ENCODE peak calls at places on chromosomes 12 and 14, in six cellular contexts. O, I, Q, H, X and B are unnamed samples.

GRCh38 chr12:53988519-53989226 is 3.7 kb downstream of the HOXC10 start:
- DNase-seq in O (no peak), I (no peak), Q (no peak), H (no peak), X (no peak), B (no peak)

GRCh38 chr14:29580763-29581162 is 346.9 kb downstream of the PRKD1 start:
- DNase-seq in O (no peak), I (peak), Q (no peak), H (no peak), X (no peak), B (no peak)

GRCh38 chr12:65282840-65283239 is 4.4 kb downstream of the MSRB3 start:
- DNase-seq in O (no peak), I (no peak), Q (no peak), H (no peak), X (no peak), B (no peak)

GRCh38 chr12:11787921-11788849 is 138.7 kb downstream of the ETV6 start:
- DNase-seq in O (no peak), I (no peak), Q (no peak), H (no peak), X (no peak), B (no peak)

GRCh38 chr12:26848156-26848825 is 15.3 kb upstream of the ITPR2 start:
- DNase-seq in O (no peak), I (no peak), Q (peak), H (no peak), X (peak), B (no peak)

GRCh38 chr14:85463512-85463911 is 66.4 kb upstream of the FLRT2 start:
- DNase-seq in O (no peak), I (no peak), Q (peak), H (peak), X (no peak), B (no peak)

GRCh38 chr14:67630186-67630585 is 10.5 kb downstream of the ARG2 start:
- DNase-seq in O (no peak), I (no peak), Q (no peak), H (no peak), X (no peak), B (no peak)

GRCh38 chr12:13234045-13234641 is 37.6 kb downstream of the EMP1 start:
- DNase-seq in O (peak), I (peak), Q (peak), H (peak), X (peak), B (no peak)

GRCh38 chr14:95472819-95473251 is 43.6 kb downstream of the SYNE3 start:
- DNase-seq in O (no peak), I (no peak), Q (no peak), H (no peak), X (no peak), B (no peak)

GRCh38 chr14:106141242-106142220 is 615.1 kb downstream of the TMEM121 start:
- DNase-seq in O (no peak), I (no peak), Q (no peak), H (no peak), X (no peak), B (no peak)
- TF ChIP-seq CTCF in O (no peak), I (no peak), Q (no peak), H (no peak), X (no peak), B (no peak)

DNA sequence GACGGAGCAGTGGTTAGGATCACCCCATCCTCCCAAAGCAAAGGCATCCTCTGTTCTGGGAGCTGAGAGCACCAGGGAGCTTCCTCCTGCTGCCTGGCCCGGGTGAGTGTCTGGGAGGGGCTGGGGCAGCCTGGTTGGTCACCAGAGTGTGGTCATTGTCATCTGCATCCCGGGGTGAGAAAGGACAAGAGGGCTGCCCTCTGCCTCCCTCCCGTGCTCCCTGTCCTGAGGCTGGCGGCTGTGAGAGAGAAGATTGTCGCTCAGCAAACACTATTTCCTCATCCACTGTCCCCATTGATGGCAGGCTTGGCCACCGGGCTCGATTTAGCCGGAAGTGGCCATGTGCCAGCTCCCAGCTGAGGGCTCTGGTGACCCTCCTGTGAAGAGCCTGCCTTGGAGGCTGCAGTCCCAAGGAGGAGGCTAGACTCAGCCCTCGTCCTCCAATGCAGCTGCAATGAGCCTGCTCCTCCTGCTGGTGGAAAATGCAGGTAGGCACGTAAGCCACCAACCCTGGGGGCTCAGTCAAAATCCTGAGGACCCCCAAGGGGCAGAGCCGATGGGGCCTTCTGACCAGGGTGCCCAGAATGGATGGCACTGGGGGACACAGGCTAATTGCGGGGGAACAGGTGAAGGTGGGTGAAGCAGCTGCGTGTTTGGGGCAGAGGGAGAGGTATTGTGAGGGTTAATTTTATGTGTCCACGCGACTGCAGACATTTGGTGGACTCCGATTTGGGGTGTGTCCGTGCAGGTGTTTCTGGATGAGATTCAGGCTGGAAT is 155.7 kb downstream of the KIF26A start:
- DNase-seq in O (no peak), I (no peak), Q (no peak), H (peak), X (no peak), B (no peak)
- TF ChIP-seq CTCF in O (no peak), I (no peak), Q (no peak), H (no peak), X (no peak), B (no peak)

GRCh38 chr14:54782803-54783659 is 119.6 kb downstream of the GCH1 start:
- DNase-seq in O (peak), I (peak), Q (no peak), H (peak), X (no peak), B (no peak)
- TF ChIP-seq CTCF in O (peak), I (no peak), Q (no peak), H (no peak), X (no peak), B (no peak)

DNA sequence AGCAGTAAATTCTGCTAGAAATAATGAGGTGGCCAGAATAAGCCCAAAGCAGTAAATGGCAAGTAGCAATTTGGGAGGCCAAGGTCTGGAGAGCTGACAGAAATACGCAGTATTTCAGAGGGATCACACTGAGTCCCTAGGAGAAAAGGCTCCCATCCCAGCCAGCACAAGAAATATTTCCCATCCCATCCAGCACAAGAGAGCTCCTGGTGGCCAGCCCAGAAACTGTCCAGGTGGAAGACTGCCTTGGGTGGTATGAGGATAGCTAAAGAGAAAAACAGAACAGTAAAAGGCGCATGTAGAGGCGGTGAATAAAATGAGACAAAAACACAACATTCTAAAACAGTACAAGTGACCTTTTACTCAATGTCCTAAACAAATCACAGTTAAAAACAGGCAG is 120.7 kb downstream of the HECTD4 start:
- DNase-seq in O (no peak), I (peak), Q (peak), H (no peak), X (no peak), B (no peak)
- TF ChIP-seq CTCF in O (no peak), I (peak), Q (peak), H (no peak), X (peak), B (no peak)

DNA sequence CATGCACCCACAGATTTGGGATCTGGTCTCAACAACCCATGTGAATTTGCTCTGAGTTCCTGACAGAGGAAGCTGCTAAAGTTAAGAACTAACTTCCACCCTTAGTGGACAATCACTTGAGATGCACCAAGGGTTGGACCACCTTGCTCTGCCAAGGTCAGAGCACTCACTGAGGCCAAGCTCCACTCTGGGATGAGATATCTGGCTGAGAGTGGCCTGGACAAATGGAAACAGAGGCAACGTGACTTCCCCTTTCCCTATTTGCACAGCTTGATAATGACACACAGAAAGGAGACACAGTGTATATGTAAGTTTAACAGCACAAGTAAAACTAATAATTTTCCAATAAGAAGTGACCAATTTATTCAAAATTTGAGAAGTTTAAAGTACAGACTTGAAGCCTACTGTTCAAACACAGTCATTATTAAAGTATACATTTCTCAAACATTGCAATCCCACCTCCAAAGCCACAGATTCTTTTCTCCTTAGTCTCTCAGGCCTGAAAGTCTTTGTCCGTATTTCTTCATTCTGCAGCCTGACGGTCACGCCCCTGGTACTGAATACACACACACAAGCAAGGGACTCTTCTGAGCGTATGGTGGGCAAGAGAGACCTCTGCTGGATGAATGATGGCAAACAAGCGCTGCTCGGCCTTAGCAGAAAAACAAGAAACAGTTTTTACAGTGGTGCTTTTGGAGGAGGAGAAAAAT is 28.6 kb downstream of the TMEM30B start:
- DNase-seq in O (peak), I (peak), Q (peak), H (peak), X (peak), B (peak)
- TF ChIP-seq CTCF in O (peak), I (peak), Q (peak), H (peak), X (peak), B (peak)

DNA sequence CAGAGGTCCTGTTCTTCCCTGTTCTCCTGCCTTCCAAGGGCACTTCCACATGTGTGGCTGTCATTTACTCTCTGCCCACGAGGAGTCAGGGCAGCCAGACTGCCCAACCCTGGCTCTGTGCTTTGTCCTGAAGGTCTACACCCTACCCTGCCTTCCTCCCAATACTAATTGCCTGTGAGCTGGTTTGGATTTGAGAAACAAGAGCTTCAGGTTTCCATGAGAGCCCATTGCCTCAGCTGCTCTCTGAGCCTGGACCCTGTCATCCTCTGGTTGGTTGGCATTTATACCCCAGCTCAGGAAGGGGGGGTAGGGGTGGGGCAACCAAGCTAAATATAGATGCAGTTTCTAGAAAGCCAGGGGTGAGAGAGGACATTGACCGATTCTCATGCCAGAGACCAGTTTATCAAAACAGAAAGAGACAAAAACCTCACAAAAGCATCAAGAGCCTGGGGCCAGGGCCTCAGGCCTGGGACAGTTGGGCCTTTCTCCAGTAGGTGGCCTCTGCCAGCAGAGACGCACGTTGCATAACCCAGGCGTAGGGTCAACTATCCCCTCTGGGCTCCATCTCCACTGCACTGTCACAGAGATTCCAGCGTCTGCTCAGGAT is 34.5 kb downstream of the VDR start:
- DNase-seq in O (no peak), I (no peak), Q (no peak), H (peak), X (peak), B (peak)
- TF ChIP-seq CTCF in O (peak), I (no peak), Q (peak), H (peak), X (peak), B (peak)

DNA sequence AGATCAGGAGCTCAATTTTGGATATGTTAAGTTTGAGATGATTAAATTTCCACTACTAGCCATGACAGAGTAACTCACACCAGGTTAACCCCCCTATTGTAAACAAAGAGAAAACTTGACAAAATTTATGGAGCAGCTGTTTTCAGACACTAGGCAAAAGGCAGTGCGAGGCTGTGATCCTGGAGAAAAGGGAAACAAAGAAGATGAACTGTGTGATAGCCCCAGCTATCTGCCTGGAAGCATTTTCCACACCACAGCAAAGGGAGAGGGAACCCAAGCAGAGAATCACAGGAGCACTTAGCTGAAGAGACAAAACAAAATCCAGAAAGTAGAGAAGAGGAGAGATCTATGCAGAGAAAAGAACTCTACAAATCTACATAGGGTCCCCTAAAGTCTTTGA is 145.0 kb downstream of the KIF21A start:
- DNase-seq in O (no peak), I (no peak), Q (no peak), H (no peak), X (no peak), B (no peak)
- TF ChIP-seq CTCF in O (no peak), I (no peak), Q (no peak), H (no peak), X (no peak), B (no peak)

GRCh38 chr12:121217761-121218160 is 7.8 kb downstream of the P2RX4 start:
- DNase-seq in O (no peak), I (no peak), Q (no peak), H (no peak), X (no peak), B (no peak)
- TF ChIP-seq CTCF in O (no peak), I (no peak), Q (no peak), H (no peak), X (no peak), B (no peak)

DNA sequence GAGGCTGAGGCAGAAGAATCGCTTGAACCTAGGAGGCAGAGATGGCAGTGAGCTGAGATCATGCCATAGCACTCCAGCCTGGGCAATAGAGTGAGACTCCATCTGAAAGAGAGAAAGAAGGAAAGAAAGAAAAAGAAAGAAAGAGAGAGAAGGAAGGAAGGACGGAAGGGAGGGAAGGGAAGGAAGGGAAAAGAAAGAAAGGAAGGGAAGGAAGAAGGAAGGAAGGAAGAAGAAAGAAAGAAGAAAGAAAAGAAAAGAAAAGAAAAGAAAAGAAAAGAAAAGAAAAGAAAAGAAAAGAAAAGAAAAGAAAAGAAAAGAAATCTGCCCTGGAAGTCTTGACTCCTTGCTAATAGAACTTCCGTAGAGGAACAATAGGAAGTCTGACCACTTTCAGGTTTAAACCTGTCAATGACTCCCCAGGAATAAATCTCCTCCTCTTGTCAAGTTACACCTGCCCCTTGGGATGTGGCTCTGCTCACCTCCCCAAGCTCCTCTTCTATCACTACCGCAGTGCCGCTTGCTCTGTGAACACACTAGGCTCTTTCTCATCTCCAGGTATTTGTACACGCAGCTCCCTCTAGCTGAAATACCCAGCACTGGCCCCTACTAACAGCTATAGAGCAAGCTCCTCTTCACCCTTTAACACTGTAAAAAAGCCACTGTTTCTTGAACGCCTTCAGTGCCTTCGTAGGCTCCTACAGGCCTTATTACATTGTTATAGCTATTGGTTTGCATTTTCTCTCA is 773.1 kb upstream of the TBX3 start:
- DNase-seq in O (no peak), I (no peak), Q (peak), H (no peak), X (no peak), B (no peak)
- TF ChIP-seq CTCF in O (no peak), I (no peak), Q (peak), H (no peak), X (no peak), B (no peak)